ENCODE peak calls at places on chromosomes 7 and 10, in seven cellular contexts. One of them, this sample, is unnamed. For H3K4me1, the result is how much of the 10 kb centered on the place peaks cover.

GRCh38 chr7:34457329-34457728 is 200.7 kb upstream of the NPSR1 start:
- DNase-seq in astrocyte: no peak
- DNase-seq in SK-N-SH: no peak
- DNase-seq in Caco-2: no peak
- DNase-seq in cardiac muscle cell: no peak
- DNase-seq in colonic mucosa: no peak
- DNase-seq in lower lobe of right lung: no peak
- DNase-seq in this sample: no peak

GRCh38 chr7:42014625-42015412 is 222.2 kb downstream of the GLI3 start:
- DNase-seq in colonic mucosa: peak
- DNase-seq in cardiac muscle cell: peak
- DNase-seq in lower lobe of right lung: no peak
- DNase-seq in SK-N-SH: peak
- DNase-seq in astrocyte: no peak
- DNase-seq in Caco-2: peak
- DNase-seq in this sample: no peak

GRCh38 chr7:152914014-152914844 is 154.7 kb downstream of the ACTR3B start:
- DNase-seq in cardiac muscle cell: no peak
- DNase-seq in colonic mucosa: no peak
- DNase-seq in SK-N-SH: no peak
- DNase-seq in lower lobe of right lung: no peak
- DNase-seq in astrocyte: no peak
- DNase-seq in Caco-2: no peak
- DNase-seq in this sample: no peak

GRCh38 chr7:87875151-87876039 is 765 bp downstream of the SLC25A40 start:
- DNase-seq in cardiac muscle cell: no peak
- DNase-seq in SK-N-SH: peak
- DNase-seq in lower lobe of right lung: no peak
- DNase-seq in colonic mucosa: peak
- DNase-seq in astrocyte: no peak
- DNase-seq in Caco-2: no peak
- DNase-seq in this sample: peak

GRCh38 chr7:13042605-13043236 is 355.3 kb downstream of the ARL4A start:
- DNase-seq in SK-N-SH: no peak
- DNase-seq in lower lobe of right lung: no peak
- DNase-seq in colonic mucosa: no peak
- DNase-seq in cardiac muscle cell: no peak
- DNase-seq in Caco-2: no peak
- DNase-seq in astrocyte: peak
- DNase-seq in this sample: no peak

GRCh38 chr7:6653101-6653995 is 16.2 kb downstream of the ZNF316 start:
- DNase-seq in Caco-2: no peak
- DNase-seq in lower lobe of right lung: no peak
- DNase-seq in astrocyte: no peak
- DNase-seq in SK-N-SH: peak
- DNase-seq in colonic mucosa: no peak
- DNase-seq in cardiac muscle cell: no peak
- DNase-seq in this sample: no peak

GRCh38 chr7:154650275-154650674 is 352.6 kb downstream of the PAXIP1 start:
- DNase-seq in astrocyte: no peak
- DNase-seq in cardiac muscle cell: no peak
- DNase-seq in Caco-2: no peak
- DNase-seq in colonic mucosa: no peak
- DNase-seq in lower lobe of right lung: no peak
- DNase-seq in SK-N-SH: no peak
- DNase-seq in this sample: no peak

GRCh38 chr10:37732685-37733084 is 124.7 kb downstream of the ZNF248 start:
- DNase-seq in lower lobe of right lung: no peak
- DNase-seq in colonic mucosa: no peak
- DNase-seq in SK-N-SH: no peak
- DNase-seq in astrocyte: no peak
- DNase-seq in cardiac muscle cell: no peak
- DNase-seq in Caco-2: no peak
- DNase-seq in this sample: no peak

GRCh38 chr7:10128748-10129147 is 844.9 kb upstream of the PHF14 start:
- DNase-seq in lower lobe of right lung: no peak
- DNase-seq in Caco-2: no peak
- DNase-seq in astrocyte: no peak
- DNase-seq in SK-N-SH: peak
- DNase-seq in cardiac muscle cell: peak
- DNase-seq in colonic mucosa: no peak
- DNase-seq in this sample: peak

GRCh38 chr7:131623154-131623553 is 66.7 kb upstream of the PODXL start:
- DNase-seq in colonic mucosa: peak
- DNase-seq in cardiac muscle cell: peak
- DNase-seq in Caco-2: peak
- DNase-seq in SK-N-SH: no peak
- DNase-seq in astrocyte: peak
- DNase-seq in lower lobe of right lung: no peak
- DNase-seq in this sample: peak

GRCh38 chr7:65840446-65840845 is 32.4 kb upstream of the VKORC1L1 start:
- DNase-seq in Caco-2: no peak
- DNase-seq in lower lobe of right lung: no peak
- DNase-seq in astrocyte: no peak
- DNase-seq in cardiac muscle cell: peak
- DNase-seq in colonic mucosa: peak
- DNase-seq in SK-N-SH: no peak
- DNase-seq in this sample: no peak
- TF ChIP-seq CTCF in Caco-2: no peak
- TF ChIP-seq CTCF in lower lobe of right lung: no peak
- TF ChIP-seq CTCF in astrocyte: peak
- TF ChIP-seq CTCF in cardiac muscle cell: peak
- TF ChIP-seq CTCF in colonic mucosa: no peak
- TF ChIP-seq CTCF in SK-N-SH: no peak
- TF ChIP-seq CTCF in this sample: no peak

GRCh38 chr7:43594020-43594419 is 11.1 kb downstream of the STK17A start:
- DNase-seq in SK-N-SH: no peak
- DNase-seq in lower lobe of right lung: no peak
- DNase-seq in cardiac muscle cell: no peak
- DNase-seq in colonic mucosa: no peak
- DNase-seq in Caco-2: no peak
- DNase-seq in astrocyte: no peak
- DNase-seq in this sample: no peak

GRCh38 chr7:43590862-43591550 is 8.1 kb downstream of the STK17A start:
- DNase-seq in colonic mucosa: no peak
- DNase-seq in Caco-2: no peak
- DNase-seq in lower lobe of right lung: no peak
- DNase-seq in SK-N-SH: no peak
- DNase-seq in astrocyte: no peak
- DNase-seq in cardiac muscle cell: no peak
- DNase-seq in this sample: no peak

GRCh38 chr7:43593010-43593409 is 10.1 kb downstream of the STK17A start:
- DNase-seq in cardiac muscle cell: no peak
- DNase-seq in astrocyte: no peak
- DNase-seq in Caco-2: no peak
- DNase-seq in SK-N-SH: no peak
- DNase-seq in lower lobe of right lung: no peak
- DNase-seq in colonic mucosa: no peak
- DNase-seq in this sample: no peak

GRCh38 chr7:43591551-43592180 is 8.8 kb downstream of the STK17A start:
- DNase-seq in SK-N-SH: no peak
- DNase-seq in astrocyte: peak
- DNase-seq in Caco-2: no peak
- DNase-seq in colonic mucosa: no peak
- DNase-seq in lower lobe of right lung: no peak
- DNase-seq in cardiac muscle cell: no peak
- DNase-seq in this sample: no peak

DNA sequence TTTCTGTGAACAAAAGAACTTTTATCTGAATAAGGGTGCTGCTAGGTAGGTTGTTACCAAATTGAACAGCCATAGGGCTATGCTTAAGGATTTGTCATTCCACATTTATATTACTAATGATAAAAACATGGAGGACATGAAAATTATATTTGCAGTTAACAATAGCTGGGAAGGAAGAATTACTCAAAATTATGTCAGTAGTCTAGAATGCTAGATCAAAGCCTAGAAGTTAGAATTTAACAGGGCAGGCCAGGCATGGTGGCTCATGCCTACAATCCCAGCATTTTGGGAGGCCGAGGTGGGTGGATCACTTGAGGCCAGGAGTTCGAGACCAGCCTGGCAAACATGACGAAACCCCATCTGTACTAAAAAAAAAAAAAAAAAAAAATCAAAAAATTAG is 9.4 kb downstream of the STK17A start:
- DNase-seq in lower lobe of right lung: no peak
- DNase-seq in Caco-2: no peak
- DNase-seq in SK-N-SH: no peak
- DNase-seq in astrocyte: no peak
- DNase-seq in colonic mucosa: no peak
- DNase-seq in cardiac muscle cell: no peak
- DNase-seq in this sample: no peak
- H3K4me1 ChIP-seq in lower lobe of right lung: under half
- H3K4me1 ChIP-seq in Caco-2: under half
- H3K4me1 ChIP-seq in SK-N-SH: under half
- H3K4me1 ChIP-seq in astrocyte: under half
- H3K4me1 ChIP-seq in colonic mucosa: under half
- H3K4me1 ChIP-seq in cardiac muscle cell: under half
- H3K4me1 ChIP-seq in this sample: under half

GRCh38 chr7:91310829-91311460 is 46.7 kb downstream of the FZD1 start:
- DNase-seq in Caco-2: no peak
- DNase-seq in colonic mucosa: peak
- DNase-seq in SK-N-SH: no peak
- DNase-seq in lower lobe of right lung: no peak
- DNase-seq in cardiac muscle cell: peak
- DNase-seq in astrocyte: peak
- DNase-seq in this sample: peak
- TF ChIP-seq CTCF in Caco-2: no peak
- TF ChIP-seq CTCF in colonic mucosa: no peak
- TF ChIP-seq CTCF in SK-N-SH: no peak
- TF ChIP-seq CTCF in lower lobe of right lung: no peak
- TF ChIP-seq CTCF in cardiac muscle cell: no peak
- TF ChIP-seq CTCF in astrocyte: no peak
- TF ChIP-seq CTCF in this sample: no peak

GRCh38 chr7:44313016-44313415 is 12.4 kb downstream of the CAMK2B start:
- DNase-seq in SK-N-SH: no peak
- DNase-seq in lower lobe of right lung: no peak
- DNase-seq in Caco-2: no peak
- DNase-seq in cardiac muscle cell: no peak
- DNase-seq in colonic mucosa: peak
- DNase-seq in astrocyte: no peak
- DNase-seq in this sample: no peak

GRCh38 chr7:44310221-44310848 is 15.1 kb downstream of the CAMK2B start:
- DNase-seq in colonic mucosa: peak
- DNase-seq in astrocyte: no peak
- DNase-seq in Caco-2: no peak
- DNase-seq in cardiac muscle cell: no peak
- DNase-seq in SK-N-SH: no peak
- DNase-seq in lower lobe of right lung: no peak
- DNase-seq in this sample: no peak

GRCh38 chr7:44315504-44315903 is 9.9 kb downstream of the CAMK2B start:
- DNase-seq in lower lobe of right lung: no peak
- DNase-seq in cardiac muscle cell: no peak
- DNase-seq in SK-N-SH: no peak
- DNase-seq in Caco-2: no peak
- DNase-seq in astrocyte: no peak
- DNase-seq in colonic mucosa: no peak
- DNase-seq in this sample: no peak

GRCh38 chr7:44311561-44312495 is 13.6 kb downstream of the CAMK2B start:
- DNase-seq in lower lobe of right lung: no peak
- DNase-seq in cardiac muscle cell: no peak
- DNase-seq in SK-N-SH: no peak
- DNase-seq in Caco-2: no peak
- DNase-seq in astrocyte: no peak
- DNase-seq in colonic mucosa: peak
- DNase-seq in this sample: no peak

DNA sequence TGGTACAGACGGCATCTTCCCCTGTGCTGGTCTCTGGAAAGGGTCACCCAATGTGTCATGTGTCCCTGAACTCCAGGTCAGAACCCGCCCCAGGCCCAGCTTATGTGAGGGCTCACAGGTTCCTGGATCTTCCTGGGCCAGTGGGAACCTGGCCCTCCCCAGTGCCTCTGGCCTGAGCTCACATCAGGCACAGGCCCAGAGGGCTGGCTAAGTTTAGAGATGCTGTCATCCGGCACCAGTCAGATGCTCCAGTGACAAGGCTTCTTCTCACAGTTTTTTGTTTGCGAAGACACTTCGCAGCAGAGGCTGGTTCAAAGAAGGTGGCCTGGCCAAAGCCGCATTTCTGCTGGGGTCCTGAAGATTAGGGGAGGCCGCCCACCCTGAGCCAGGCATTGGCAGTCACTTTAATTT is 11.8 kb downstream of the CAMK2B start:
- DNase-seq in SK-N-SH: no peak
- DNase-seq in colonic mucosa: no peak
- DNase-seq in Caco-2: no peak
- DNase-seq in lower lobe of right lung: no peak
- DNase-seq in astrocyte: no peak
- DNase-seq in cardiac muscle cell: no peak
- DNase-seq in this sample: no peak
- H3K4me1 ChIP-seq in SK-N-SH: under half
- H3K4me1 ChIP-seq in colonic mucosa: under half
- H3K4me1 ChIP-seq in Caco-2: under half
- H3K4me1 ChIP-seq in lower lobe of right lung: under half
- H3K4me1 ChIP-seq in astrocyte: under half
- H3K4me1 ChIP-seq in cardiac muscle cell: under half
- H3K4me1 ChIP-seq in this sample: under half

DNA sequence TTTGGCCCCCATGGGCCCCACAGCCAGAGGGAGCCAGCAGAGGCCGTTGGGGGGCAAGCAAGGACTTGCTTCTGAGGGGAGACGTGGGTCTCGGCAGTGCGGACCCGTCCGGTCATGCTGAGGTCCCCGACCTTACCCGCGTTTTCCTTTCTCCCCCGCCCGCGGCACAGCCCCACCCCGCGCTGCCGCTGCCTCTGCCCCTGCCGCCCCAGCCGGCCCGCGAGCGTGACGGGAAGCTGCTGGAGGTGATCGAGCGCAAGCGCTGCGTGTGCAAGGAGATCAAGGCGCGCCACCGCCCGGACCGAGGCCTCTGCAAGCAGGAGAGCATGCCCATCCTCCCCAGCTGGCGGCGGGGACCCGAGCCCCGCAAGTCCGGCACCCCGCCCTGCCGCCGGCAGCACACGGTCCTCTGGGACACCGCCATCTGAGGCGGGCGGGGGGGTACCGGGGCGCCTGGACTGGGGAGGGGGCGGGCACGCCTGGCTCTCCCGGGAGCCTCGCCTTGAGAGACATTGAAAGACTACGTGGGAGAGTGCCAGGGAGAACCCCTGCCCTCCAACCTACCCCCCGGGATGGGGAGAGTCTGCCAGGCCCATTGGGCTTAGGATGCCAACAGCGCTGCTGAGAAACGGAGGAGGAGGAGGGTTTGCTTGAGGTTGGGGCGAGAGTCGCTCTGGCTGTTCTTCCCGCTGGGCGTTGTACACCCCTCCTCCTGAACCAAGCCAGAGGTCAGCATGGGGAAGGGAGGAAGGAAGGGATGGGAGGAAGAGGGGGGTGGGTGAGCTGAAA is 9.9 kb downstream of the NYAP1 start:
- DNase-seq in colonic mucosa: no peak
- DNase-seq in SK-N-SH: peak
- DNase-seq in lower lobe of right lung: peak
- DNase-seq in Caco-2: no peak
- DNase-seq in astrocyte: no peak
- DNase-seq in cardiac muscle cell: peak
- DNase-seq in this sample: peak
- TF ChIP-seq CTCF in colonic mucosa: no peak
- TF ChIP-seq CTCF in SK-N-SH: no peak
- TF ChIP-seq CTCF in lower lobe of right lung: peak
- TF ChIP-seq CTCF in Caco-2: no peak
- TF ChIP-seq CTCF in astrocyte: no peak
- TF ChIP-seq CTCF in cardiac muscle cell: no peak
- TF ChIP-seq CTCF in this sample: no peak

DNA sequence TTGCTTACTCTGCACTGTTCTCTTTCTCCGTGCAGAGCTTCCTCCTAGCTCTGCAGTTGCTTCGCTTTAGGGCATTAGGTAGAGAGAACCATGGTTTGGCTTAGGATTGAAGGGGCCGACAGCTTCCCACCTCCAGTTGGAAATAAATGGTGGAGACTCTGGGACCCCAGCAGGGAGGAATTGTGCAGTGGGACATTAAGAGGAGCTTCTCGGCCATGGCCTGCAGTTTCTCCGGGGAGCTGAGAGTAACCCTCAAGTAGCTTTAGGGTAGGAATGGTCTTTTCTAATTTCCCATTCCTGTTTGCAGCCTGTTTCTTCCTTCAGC is 1.2 kb downstream of the SUFU start:
- DNase-seq in Caco-2: no peak
- DNase-seq in astrocyte: no peak
- DNase-seq in SK-N-SH: no peak
- DNase-seq in lower lobe of right lung: no peak
- DNase-seq in cardiac muscle cell: no peak
- DNase-seq in colonic mucosa: no peak
- DNase-seq in this sample: no peak
- H3K4me1 ChIP-seq in Caco-2: under half
- H3K4me1 ChIP-seq in astrocyte: under half
- H3K4me1 ChIP-seq in SK-N-SH: under half
- H3K4me1 ChIP-seq in lower lobe of right lung: half or more
- H3K4me1 ChIP-seq in cardiac muscle cell: under half
- H3K4me1 ChIP-seq in colonic mucosa: under half
- H3K4me1 ChIP-seq in this sample: under half

This sample was measured in thyroid gland.